ENCODE peak calls at places on chromosomes 11 and 22, in eight cellular contexts. Q is activated CD8-positive, alpha-beta T cell treated with anti-CD3 and anti-CD28 coated beads for 36 hours; L is IMR-90; M is H1; E is tibial nerve; G is RWPE1; J is prostate gland; X is H9. V is an unnamed sample.

GRCh38 chr11:60422609-60423008 is 6.8 kb upstream of the MS4A5 start:
- DNase-seq in J (no peak), M (no peak), L (no peak), X (no peak), E (no peak), Q (no peak), G (no peak), V (no peak)

GRCh38 chr22:43142881-43143562 is at the start of gene MCAT:
- DNase-seq in J (peak; percentile 75), Q (peak; percentile 77), M (peak; percentile 90), G (peak; percentile 54), L (peak; percentile 68), X (peak; percentile 75), E (peak; percentile 74), V (no peak)

GRCh38 chr11:12411806-12412727 is 34.7 kb downstream of the PARVA start:
- DNase-seq in Q (peak; percentile 62), M (peak; percentile 93), J (no peak), X (peak; percentile 84), E (peak; percentile 41), L (peak; percentile 95), G (peak; percentile 86), V (peak; percentile 93)

GRCh38 chr11:24781288-24781687 is 284.4 kb downstream of the LUZP2 start:
- DNase-seq in Q (no peak), J (no peak), G (no peak), E (no peak), X (no peak), L (no peak), M (no peak), V (peak; percentile 25)

GRCh38 chr11:131580466-131580865 is 210.1 kb downstream of the NTM start:
- DNase-seq in J (no peak), E (no peak), G (no peak), X (no peak), Q (no peak), L (no peak), M (no peak), V (no peak)

GRCh38 chr11:79026803-79027445 is 413.9 kb downstream of the TENM4 start:
- DNase-seq in E (no peak), J (no peak), L (peak; percentile 51), M (no peak), Q (peak; percentile 5), G (no peak), X (no peak), V (no peak)

GRCh38 chr11:74449369-74449931 is 17.9 kb downstream of the KCNE3 start:
- DNase-seq in X (peak; percentile 47), Q (peak; percentile 52), E (no peak), J (peak; percentile 72), M (no peak), L (peak; percentile 81), G (peak; percentile 50), V (peak; percentile 72)

GRCh38 chr11:110162216-110162615 is 69.0 kb downstream of the ZC3H12C start:
- DNase-seq in L (peak; percentile 38), X (no peak), E (no peak), J (no peak), G (no peak), Q (no peak), M (no peak), V (peak; percentile 37)

GRCh38 chr11:65290448-65291165 is 24.1 kb upstream of the CDC42EP2 start:
- DNase-seq in Q (no peak), M (no peak), L (peak; percentile 100), X (no peak), E (peak; percentile 92), J (no peak), G (no peak), V (peak; percentile 87)

GRCh38 chr22:43798492-43798891 is 13.6 kb downstream of the EFCAB6 start:
- DNase-seq in M (no peak), G (no peak), J (no peak), L (peak; percentile 63), Q (no peak), E (no peak), X (no peak), V (no peak)

GRCh38 chr11:48005878-48006277 is 25.5 kb downstream of the PTPRJ start:
- DNase-seq in X (no peak), E (no peak), L (no peak), G (no peak), Q (peak; percentile 36), J (no peak), M (no peak), V (no peak)

GRCh38 chr11:81869337-81870065 is 864.2 kb downstream of the FAM181B start:
- DNase-seq in G (no peak), E (no peak), J (no peak), L (no peak), Q (peak; percentile 99), M (no peak), X (no peak), V (peak; percentile 69)

GRCh38 chr22:30675436-30675835 is 7.8 kb upstream of the DUSP18 start:
- DNase-seq in L (no peak), J (no peak), G (no peak), X (no peak), Q (no peak), E (no peak), M (no peak), V (no peak)

GRCh38 chr11:76772100-76772782 is 10.9 kb upstream of the TSKU start:
- DNase-seq in Q (no peak), M (no peak), E (no peak), X (no peak), J (no peak), G (no peak), L (peak; percentile 50), V (no peak)

GRCh38 chr22:20093437-20093836 is 13.4 kb downstream of the DGCR8 start:
- DNase-seq in X (no peak), M (no peak), G (no peak), E (no peak), J (peak; percentile 70), L (no peak), Q (no peak), V (no peak)

GRCh38 chr11:4636962-4637661 is at the start of gene OR51D1:
- DNase-seq in X (peak; percentile 87), J (peak; percentile 71), L (peak; percentile 67), M (peak; percentile 86), Q (peak; percentile 76), E (peak; percentile 49), G (peak; percentile 61), V (peak; percentile 52)

GRCh38 chr22:24834845-24835570 is 29.0 kb downstream of the SGSM1 start:
- DNase-seq in L (peak; percentile 11), Q (no peak), G (no peak), X (peak; percentile 64), J (no peak), M (peak; percentile 57), E (no peak), V (peak; percentile 48)

GRCh38 chr22:31739795-31740201 is 10.1 kb downstream of the PRR14L start:
- DNase-seq in E (no peak), Q (no peak), G (no peak), M (no peak), J (no peak), X (no peak), L (no peak), V (no peak)

GRCh38 chr22:31742115-31742514 is 7.8 kb downstream of the PRR14L start:
- DNase-seq in X (no peak), J (no peak), L (no peak), M (no peak), Q (no peak), E (no peak), G (no peak), V (no peak)

GRCh38 chr22:31737932-31738331 is 12.0 kb downstream of the PRR14L start:
- DNase-seq in L (no peak), M (no peak), Q (no peak), X (no peak), G (no peak), E (no peak), J (no peak), V (no peak)

GRCh38 chr22:31736458-31736857 is 13.5 kb downstream of the PRR14L start:
- DNase-seq in Q (no peak), J (no peak), M (no peak), G (no peak), X (no peak), L (no peak), E (no peak), V (no peak)

GRCh38 chr22:31738566-31738965 is 11.4 kb downstream of the PRR14L start:
- DNase-seq in E (no peak), G (no peak), L (no peak), J (no peak), Q (no peak), X (no peak), M (no peak), V (no peak)
- TF ChIP-seq CTCF in E (no peak), G (no peak), L (no peak), J (no peak), Q (no peak), X (no peak), M (no peak), V (no peak)

GRCh38 chr11:95363710-95364109 is 132.7 kb upstream of the SESN3 start:
- DNase-seq in L (no peak), M (no peak), Q (no peak), J (no peak), E (no peak), G (no peak), X (peak; percentile 71), V (no peak)
- TF ChIP-seq CTCF in L (no peak), M (peak; percentile 30), Q (no peak), J (no peak), E (no peak), G (no peak), X (peak; percentile 49), V (no peak)

DNA sequence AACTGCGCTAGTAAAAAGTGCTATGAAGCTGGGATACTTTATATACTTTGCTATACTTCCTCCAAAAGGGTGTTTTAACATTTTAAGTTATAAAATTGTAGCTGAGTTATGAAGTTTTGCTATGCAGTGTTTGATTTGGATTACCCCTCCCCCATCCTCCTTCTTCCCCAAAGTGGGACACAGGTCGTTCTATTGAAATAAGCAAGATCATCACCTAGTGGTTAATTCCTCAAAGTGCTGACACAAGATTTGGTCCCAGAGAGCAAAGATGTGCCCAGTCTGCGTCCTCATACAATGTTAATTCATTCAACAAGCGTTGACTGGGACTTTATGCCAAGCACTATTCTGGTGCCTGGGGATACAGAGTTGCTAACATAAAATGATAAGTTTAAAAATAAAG is 78.5 kb downstream of the SPON1 start:
- DNase-seq in M (no peak), Q (no peak), J (no peak), G (peak; percentile 16), X (no peak), L (peak; percentile 22), E (no peak), V (peak; percentile 41)
- TF ChIP-seq CTCF in M (no peak), Q (no peak), J (peak; percentile 26), G (no peak), X (peak; percentile 68), L (peak; percentile 50), E (no peak), V (peak; percentile 43)

DNA sequence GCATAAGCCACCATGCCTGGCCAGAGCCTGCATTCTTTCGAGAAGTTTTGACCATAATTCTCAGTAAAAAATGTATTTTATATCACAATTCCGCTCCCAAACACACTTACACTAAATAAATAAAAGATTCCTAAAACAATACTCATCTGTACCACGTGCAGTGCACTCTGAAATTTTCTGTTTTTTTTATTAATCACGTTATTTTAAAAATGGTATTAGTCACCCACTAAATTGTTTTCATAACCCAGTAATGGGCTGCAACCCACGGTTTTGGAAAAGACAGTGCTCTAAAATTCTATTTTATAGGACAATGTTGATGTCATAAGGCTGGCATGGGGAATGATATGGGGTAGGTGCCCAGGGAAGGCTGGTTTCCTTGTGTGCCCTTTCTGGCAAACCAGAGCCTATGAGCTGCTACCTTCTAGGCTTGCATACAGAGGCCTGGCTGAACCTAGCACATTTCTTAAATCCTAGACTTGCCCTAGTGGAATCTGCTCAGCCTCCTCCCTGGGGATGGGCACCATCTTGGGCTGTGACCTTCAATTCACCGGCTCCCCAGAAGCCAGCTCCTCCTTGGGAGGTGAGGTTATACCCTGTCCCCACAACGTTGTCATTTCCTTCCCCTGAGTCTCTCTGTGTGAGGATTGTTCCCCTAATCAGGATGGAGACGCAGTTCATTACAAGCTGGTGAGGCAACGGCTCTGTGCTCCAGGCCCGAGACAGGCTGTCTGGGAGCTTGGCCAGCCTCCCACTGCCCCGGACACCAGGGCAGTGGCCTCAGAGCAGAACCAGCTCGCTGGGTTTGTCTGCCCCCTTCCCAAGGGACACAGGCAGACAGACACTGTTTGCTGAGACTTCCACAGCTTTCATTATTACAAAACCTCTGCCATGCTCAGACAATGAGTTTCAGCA is 116.5 kb upstream of the NAV2 start:
- DNase-seq in L (peak; percentile 90), E (no peak), X (no peak), G (peak; percentile 77), Q (no peak), M (no peak), J (no peak), V (peak; percentile 42)
- TF ChIP-seq CTCF in L (no peak), E (no peak), X (no peak), G (no peak), Q (no peak), M (no peak), J (no peak), V (no peak)